ENCODE peak calls at places on chromosomes 3 and 15, in six cellular contexts. K is BJ, F is dorsolateral prefrontal cortex, J is GM23248, M is pulmonary artery endothelial cell, P is amniotic stem cell. Z is an unnamed sample.

GRCh38 chr3:63946753-63947152 is 34.6 kb upstream of the SCAANT1 start:
- DNase-seq in K (no peak), F (no peak), J (no peak), M (no peak), P (no peak), Z (no peak)

GRCh38 chr15:41018534-41018933 is 65.3 kb downstream of the CHAC1 start:
- DNase-seq in K (no peak), F (no peak), J (peak), M (peak), P (no peak), Z (peak)

GRCh38 chr3:140242818-140243276 is 307.9 kb downstream of the CLSTN2 start:
- DNase-seq in K (no peak), F (peak), J (no peak), M (no peak), P (no peak), Z (no peak)

GRCh38 chr3:71033681-71034220 is 549.8 kb downstream of the FOXP1 start:
- DNase-seq in K (no peak), F (no peak), J (no peak), M (no peak), P (no peak), Z (no peak)

GRCh38 chr3:129305592-129306091 is 27.0 kb downstream of the HMCES start:
- DNase-seq in K (peak), F (peak), J (peak), M (peak), P (peak), Z (no peak)

GRCh38 chr3:101228441-101228840 is 91.9 kb downstream of the IMPG2 start:
- DNase-seq in K (no peak), F (no peak), J (no peak), M (no peak), P (no peak), Z (no peak)

GRCh38 chr15:44738340-44738984 is 2.1 kb downstream of the TRIM69 start:
- DNase-seq in K (peak), F (no peak), J (peak), M (no peak), P (peak), Z (peak)

GRCh38 chr3:82157952-82158351 is 396.5 kb upstream of the GBE1 start:
- DNase-seq in K (no peak), F (no peak), J (peak), M (peak), P (peak), Z (peak)

GRCh38 chr3:8556470-8556869 is 54.8 kb downstream of the LMCD1 start:
- DNase-seq in K (no peak), F (no peak), J (no peak), M (no peak), P (no peak), Z (no peak)

GRCh38 chr3:48398701-48399386 is 26.8 kb downstream of the FBXW12 start:
- DNase-seq in K (no peak), F (no peak), J (no peak), M (no peak), P (no peak), Z (no peak)

GRCh38 chr15:49915822-49916221 is 203.2 kb downstream of the ATP8B4 start:
- DNase-seq in K (no peak), F (no peak), J (no peak), M (no peak), P (no peak), Z (no peak)

Z was measured in dermis microvascular lymphatic vessel endothelial cell.